ENCODE peak calls at places on chromosome 11, in five cellular contexts. R is DND-41, N is mammary epithelial cell, G is endothelial cell of umbilical vein, M is MM.1S. Q is an unnamed sample.
A peak's percentile ranks its signal among the peaks of the same experiment; 100 is the strongest.

GRCh38 chr11:31557991-31558390 is 48.4 kb downstream of the ELP4 start:
- DNase-seq in R (no peak), N (no peak), G (peak; percentile 84), M (no peak), Q (no peak)

GRCh38 chr11:131644204-131644603 is 273.8 kb downstream of the NTM start:
- DNase-seq in R (no peak), N (no peak), G (no peak), M (no peak), Q (no peak)

GRCh38 chr11:27482793-27483192 is 10.2 kb upstream of the LGR4 start:
- DNase-seq in R (no peak), N (no peak), G (no peak), M (no peak), Q (no peak)

GRCh38 chr11:81070948-81071347 is 1630.1 kb upstream of the TENM4 start:
- DNase-seq in R (no peak), N (no peak), G (no peak), M (peak; percentile 45), Q (no peak)

GRCh38 chr11:121586727-121587126 is 134.0 kb upstream of the SORL1-AS1 start:
- DNase-seq in R (no peak), N (no peak), G (no peak), M (no peak), Q (no peak)

GRCh38 chr11:48170176-48170839 is 46.3 kb upstream of the OR4B1 start:
- DNase-seq in R (no peak), N (no peak), G (no peak), M (no peak), Q (no peak)

GRCh38 chr11:64864473-64865285 is 13.7 kb downstream of the EHD1 start:
- DNase-seq in R (no peak), N (peak; percentile 75), G (peak; percentile 53), M (no peak), Q (no peak)

GRCh38 chr11:103378931-103379330 is 269.7 kb downstream of the DYNC2H1 start:
- DNase-seq in R (no peak), N (no peak), G (no peak), M (no peak), Q (no peak)

GRCh38 chr11:727859-728748 is 19.2 kb upstream of the TALDO1 start:
- DNase-seq in R (peak; percentile 81), N (peak; percentile 94), G (peak; percentile 60), M (peak; percentile 74), Q (peak; percentile 96)

GRCh38 chr11:132872223-132872622 is 660.1 kb downstream of the OPCML start:
- DNase-seq in R (no peak), N (no peak), G (no peak), M (no peak), Q (no peak)

GRCh38 chr11:73795925-73796632 is 8.4 kb downstream of the MRPL48 start:
- DNase-seq in R (no peak), N (no peak), G (no peak), M (no peak), Q (no peak)

GRCh38 chr11:94638902-94639373 is 71.8 kb downstream of the PIWIL4 start:
- DNase-seq in R (no peak), N (peak; percentile 47), G (peak; percentile 5), M (peak; percentile 20), Q (no peak)

GRCh38 chr11:47641585-47642098 is 717 bp downstream of the MTCH2 start:
- DNase-seq in R (no peak), N (peak; percentile 5), G (no peak), M (peak; percentile 15), Q (peak; percentile 6)

GRCh38 chr11:131776211-131776610 is 405.8 kb downstream of the NTM start:
- DNase-seq in R (no peak), N (no peak), G (no peak), M (no peak), Q (no peak)

GRCh38 chr11:116111546-116111945 is 607.3 kb upstream of the CADM1 start:
- DNase-seq in R (no peak), N (no peak), G (no peak), M (no peak), Q (no peak)

GRCh38 chr11:66420671-66421476 is at the start of gene NPAS4:
- DNase-seq in R (no peak), N (no peak), G (no peak), M (no peak), Q (no peak)

GRCh38 chr11:1656670-1657069 is 27.1 kb downstream of the KRTAP5-5 start:
- DNase-seq in R (no peak), N (no peak), G (no peak), M (no peak), Q (no peak)

GRCh38 chr11:66070604-66071325 is 693 bp downstream of the PACS1 start:
- DNase-seq in R (no peak), N (peak; percentile 54), G (peak; percentile 52), M (peak; percentile 20), Q (peak; percentile 47)

GRCh38 chr11:24253237-24253760 is 243.6 kb upstream of the LUZP2 start:
- DNase-seq in R (no peak), N (no peak), G (peak; percentile 71), M (no peak), Q (no peak)

GRCh38 chr11:79078999-79079398 is 361.8 kb downstream of the TENM4 start:
- DNase-seq in R (no peak), N (no peak), G (no peak), M (no peak), Q (no peak)

GRCh38 chr11:17852246-17852645 is 117.7 kb downstream of the KCNC1 start:
- DNase-seq in R (no peak), N (no peak), G (no peak), M (no peak), Q (no peak)

GRCh38 chr11:2534131-2534956 is 89.5 kb downstream of the KCNQ1 start:
- DNase-seq in R (no peak), N (peak; percentile 37), G (no peak), M (no peak), Q (peak; percentile 86)

GRCh38 chr11:85827768-85828639 is 17.1 kb upstream of the SYTL2 start:
- DNase-seq in R (no peak), N (peak; percentile 83), G (peak; percentile 75), M (peak; percentile 21), Q (peak; percentile 97)

GRCh38 chr11:24819863-24820434 is 323.1 kb downstream of the LUZP2 start:
- DNase-seq in R (no peak), N (no peak), G (no peak), M (no peak), Q (no peak)

GRCh38 chr11:66505276-66505816 is 5.1 kb upstream of the BBS1 start:
- DNase-seq in R (no peak), N (no peak), G (no peak), M (no peak), Q (no peak)

GRCh38 chr11:35178862-35179261 is 39.9 kb downstream of the CD44 start:
- DNase-seq in R (no peak), N (peak; percentile 76), G (no peak), M (no peak), Q (peak; percentile 79)

GRCh38 chr11:120932305-120932905 is 91.5 kb upstream of the TBCEL start:
- DNase-seq in R (no peak), N (no peak), G (no peak), M (no peak), Q (no peak)

GRCh38 chr11:2693271-2693833 is 6.4 kb downstream of the KCNQ1OT1 start:
- DNase-seq in R (no peak), N (no peak), G (no peak), M (no peak), Q (no peak)

GRCh38 chr11:114307524-114308203 is 11.5 kb downstream of the NNMT start:
- DNase-seq in R (no peak), N (peak; percentile 75), G (peak; percentile 91), M (no peak), Q (peak; percentile 63)

GRCh38 chr11:66904055-66904454 is 47.2 kb downstream of the LRFN4 start:
- DNase-seq in R (no peak), N (peak; percentile 48), G (peak; percentile 24), M (no peak), Q (peak; percentile 83)

GRCh38 chr11:65476632-65477270 is 22.1 kb upstream of the MALAT1 start:
- DNase-seq in R (no peak), N (no peak), G (peak; percentile 31), M (peak; percentile 27), Q (no peak)

GRCh38 chr11:91527380-91528030 is 697.1 kb upstream of the FAT3 start:
- DNase-seq in R (no peak), N (no peak), G (no peak), M (no peak), Q (no peak)

GRCh38 chr11:92511522-92512203 is 287.0 kb downstream of the FAT3 start:
- DNase-seq in R (no peak), N (no peak), G (no peak), M (no peak), Q (no peak)

GRCh38 chr11:14275081-14275480 is 83.9 kb downstream of the RRAS2 start:
- DNase-seq in R (no peak), N (no peak), G (no peak), M (no peak), Q (no peak)

GRCh38 chr11:110463153-110463552 is 33.4 kb downstream of the FDX1 start:
- DNase-seq in R (peak; percentile 22), N (no peak), G (peak; percentile 39), M (no peak), Q (peak; percentile 51)

GRCh38 chr11:14184548-14184947 is 174.4 kb downstream of the RRAS2 start:
- DNase-seq in R (no peak), N (no peak), G (no peak), M (no peak), Q (no peak)

GRCh38 chr11:119347242-119347641 is 737 bp upstream of the MFRP start:
- DNase-seq in R (no peak), N (no peak), G (no peak), M (no peak), Q (no peak)

GRCh38 chr11:94203070-94203469 is 74.4 kb downstream of the PANX1 start:
- DNase-seq in R (no peak), N (no peak), G (no peak), M (no peak), Q (no peak)

GRCh38 chr11:36352919-36353318 is 56.8 kb downstream of the PRR5L start:
- DNase-seq in R (peak; percentile 68), N (no peak), G (no peak), M (no peak), Q (no peak)

GRCh38 chr11:12113294-12113693 is 2.9 kb downstream of the MICAL2 start:
- DNase-seq in R (no peak), N (no peak), G (no peak), M (no peak), Q (no peak)
- H3K9ac ChIP-seq in R (no peak overlapping the region), N (peak overlapping the region; percentile 90), G (no peak overlapping the region), M (no peak overlapping the region), Q (no peak overlapping the region)

GRCh38 chr11:101583180-101584128 is at the start of gene TRPC6:
- DNase-seq in R (no peak), N (peak; percentile 7), G (no peak), M (no peak), Q (no peak)
- H3K4me2 ChIP-seq in R (no peak within 1 kb of the TSS), N (peak within 1 kb of the TSS; percentile 74), G (no peak within 1 kb of the TSS), M (no peak within 1 kb of the TSS), Q (no peak within 1 kb of the TSS)

GRCh38 chr11:20604864-20605601 is 5.6 kb downstream of the SLC6A5 start:
- DNase-seq in R (no peak), N (no peak), G (no peak), M (no peak), Q (no peak)
- TF ChIP-seq EZH2 in R (no peak), N (peak; percentile 99), G (peak; percentile 90), M (no peak), Q (no peak)

GRCh38 chr11:123218451-123218850 is 23.4 kb upstream of the CLMP start:
- DNase-seq in R (no peak), N (no peak), G (no peak), M (no peak), Q (no peak)
- H3K9ac ChIP-seq in R (no peak overlapping the region), N (no peak overlapping the region), G (no peak overlapping the region), M (no peak overlapping the region), Q (no peak overlapping the region)

Q was measured in PC-3.